ENCODE peak calls at places on chromosome 1, in nine cellular contexts. One of them, this sample, is unnamed.

GRCh38 chr1:224435318-224435763 is 744 bp upstream of the WDR26 start:
- DNase-seq in Jurkat, Clone E6-1: no peak
- DNase-seq in germinal center: peak; percentile 14
- DNase-seq in tibial nerve: peak; percentile 14
- DNase-seq in colonic mucosa: peak; percentile 49
- DNase-seq in ovary: no peak
- DNase-seq in stimulated activated CD4-positive, alpha-beta T cell treated with anti-CD3 and anti-CD28 coated beads, Interleukin-1b, Interleukin-23, amount 100 ng/mL, for 48 hours: peak; percentile 38
- DNase-seq in memory B cell: no peak
- DNase-seq in caudate nucleus: no peak
- DNase-seq in this sample: peak; percentile 32

GRCh38 chr1:12661606-12662219 is 17.8 kb downstream of the AADACL4 start:
- DNase-seq in Jurkat, Clone E6-1: no peak
- DNase-seq in caudate nucleus: no peak
- DNase-seq in ovary: no peak
- DNase-seq in germinal center: no peak
- DNase-seq in tibial nerve: no peak
- DNase-seq in stimulated activated CD4-positive, alpha-beta T cell treated with anti-CD3 and anti-CD28 coated beads, Interleukin-1b, Interleukin-23, amount 100 ng/mL, for 48 hours: no peak
- DNase-seq in memory B cell: no peak
- DNase-seq in colonic mucosa: no peak
- DNase-seq in this sample: no peak

GRCh38 chr1:169124459-169124858 is 18.0 kb downstream of the ATP1B1 start:
- DNase-seq in caudate nucleus: no peak
- DNase-seq in memory B cell: no peak
- DNase-seq in colonic mucosa: no peak
- DNase-seq in stimulated activated CD4-positive, alpha-beta T cell treated with anti-CD3 and anti-CD28 coated beads, Interleukin-1b, Interleukin-23, amount 100 ng/mL, for 48 hours: no peak
- DNase-seq in ovary: no peak
- DNase-seq in germinal center: no peak
- DNase-seq in tibial nerve: no peak
- DNase-seq in Jurkat, Clone E6-1: no peak
- DNase-seq in this sample: no peak

GRCh38 chr1:208467401-208467800 is 223.2 kb upstream of the PLXNA2 start:
- DNase-seq in ovary: no peak
- DNase-seq in colonic mucosa: no peak
- DNase-seq in germinal center: no peak
- DNase-seq in memory B cell: no peak
- DNase-seq in tibial nerve: no peak
- DNase-seq in Jurkat, Clone E6-1: no peak
- DNase-seq in stimulated activated CD4-positive, alpha-beta T cell treated with anti-CD3 and anti-CD28 coated beads, Interleukin-1b, Interleukin-23, amount 100 ng/mL, for 48 hours: no peak
- DNase-seq in caudate nucleus: no peak
- DNase-seq in this sample: no peak

GRCh38 chr1:160098852-160099647 is 631 bp upstream of the IGSF8 start:
- DNase-seq in ovary: peak; percentile 99
- DNase-seq in Jurkat, Clone E6-1: peak; percentile 88
- DNase-seq in stimulated activated CD4-positive, alpha-beta T cell treated with anti-CD3 and anti-CD28 coated beads, Interleukin-1b, Interleukin-23, amount 100 ng/mL, for 48 hours: peak; percentile 97
- DNase-seq in caudate nucleus: peak; percentile 96
- DNase-seq in memory B cell: peak; percentile 95
- DNase-seq in tibial nerve: peak; percentile 95
- DNase-seq in colonic mucosa: peak; percentile 99
- DNase-seq in germinal center: peak; percentile 99
- DNase-seq in this sample: peak; percentile 93

GRCh38 chr1:180343931-180344406 is 113.9 kb downstream of the LHX4 start:
- DNase-seq in stimulated activated CD4-positive, alpha-beta T cell treated with anti-CD3 and anti-CD28 coated beads, Interleukin-1b, Interleukin-23, amount 100 ng/mL, for 48 hours: no peak
- DNase-seq in colonic mucosa: peak; percentile 74
- DNase-seq in caudate nucleus: no peak
- DNase-seq in Jurkat, Clone E6-1: peak; percentile 18
- DNase-seq in germinal center: no peak
- DNase-seq in tibial nerve: peak; percentile 48
- DNase-seq in memory B cell: no peak
- DNase-seq in ovary: no peak
- DNase-seq in this sample: no peak

GRCh38 chr1:246659594-246660140 is 64.5 kb upstream of the SCCPDH start:
- DNase-seq in stimulated activated CD4-positive, alpha-beta T cell treated with anti-CD3 and anti-CD28 coated beads, Interleukin-1b, Interleukin-23, amount 100 ng/mL, for 48 hours: no peak
- DNase-seq in germinal center: peak; percentile 79
- DNase-seq in memory B cell: no peak
- DNase-seq in tibial nerve: no peak
- DNase-seq in Jurkat, Clone E6-1: no peak
- DNase-seq in colonic mucosa: no peak
- DNase-seq in caudate nucleus: no peak
- DNase-seq in ovary: no peak
- DNase-seq in this sample: no peak

GRCh38 chr1:171142081-171142450 is 43.0 kb upstream of the FMO2 start:
- DNase-seq in caudate nucleus: no peak
- DNase-seq in Jurkat, Clone E6-1: no peak
- DNase-seq in memory B cell: no peak
- DNase-seq in ovary: peak; percentile 37
- DNase-seq in stimulated activated CD4-positive, alpha-beta T cell treated with anti-CD3 and anti-CD28 coated beads, Interleukin-1b, Interleukin-23, amount 100 ng/mL, for 48 hours: no peak
- DNase-seq in tibial nerve: peak; percentile 76
- DNase-seq in germinal center: no peak
- DNase-seq in colonic mucosa: peak; percentile 34
- DNase-seq in this sample: peak; percentile 26

GRCh38 chr1:184483101-184483813 is 96.4 kb downstream of the C1orf21 start:
- DNase-seq in memory B cell: no peak
- DNase-seq in Jurkat, Clone E6-1: no peak
- DNase-seq in ovary: no peak
- DNase-seq in colonic mucosa: no peak
- DNase-seq in tibial nerve: peak; percentile 66
- DNase-seq in stimulated activated CD4-positive, alpha-beta T cell treated with anti-CD3 and anti-CD28 coated beads, Interleukin-1b, Interleukin-23, amount 100 ng/mL, for 48 hours: no peak
- DNase-seq in caudate nucleus: no peak
- DNase-seq in germinal center: no peak
- DNase-seq in this sample: peak; percentile 47

GRCh38 chr1:5391725-5392124 is 600.5 kb downstream of the NPHP4 start:
- DNase-seq in stimulated activated CD4-positive, alpha-beta T cell treated with anti-CD3 and anti-CD28 coated beads, Interleukin-1b, Interleukin-23, amount 100 ng/mL, for 48 hours: no peak
- DNase-seq in memory B cell: no peak
- DNase-seq in germinal center: no peak
- DNase-seq in caudate nucleus: no peak
- DNase-seq in tibial nerve: no peak
- DNase-seq in colonic mucosa: no peak
- DNase-seq in Jurkat, Clone E6-1: no peak
- DNase-seq in ovary: no peak
- DNase-seq in this sample: no peak

GRCh38 chr1:169812131-169812530 is 17.4 kb upstream of the METTL18 start:
- DNase-seq in colonic mucosa: no peak
- DNase-seq in germinal center: no peak
- DNase-seq in Jurkat, Clone E6-1: no peak
- DNase-seq in memory B cell: no peak
- DNase-seq in caudate nucleus: no peak
- DNase-seq in ovary: no peak
- DNase-seq in tibial nerve: no peak
- DNase-seq in stimulated activated CD4-positive, alpha-beta T cell treated with anti-CD3 and anti-CD28 coated beads, Interleukin-1b, Interleukin-23, amount 100 ng/mL, for 48 hours: no peak
- DNase-seq in this sample: no peak

GRCh38 chr1:117171900-117172501 is 38.7 kb downstream of the VTCN1 start:
- DNase-seq in colonic mucosa: no peak
- DNase-seq in ovary: no peak
- DNase-seq in Jurkat, Clone E6-1: no peak
- DNase-seq in stimulated activated CD4-positive, alpha-beta T cell treated with anti-CD3 and anti-CD28 coated beads, Interleukin-1b, Interleukin-23, amount 100 ng/mL, for 48 hours: no peak
- DNase-seq in caudate nucleus: no peak
- DNase-seq in tibial nerve: peak; percentile 8
- DNase-seq in germinal center: no peak
- DNase-seq in memory B cell: no peak
- DNase-seq in this sample: peak; percentile 99

GRCh38 chr1:182811975-182812727 is 22.6 kb downstream of the NPL start:
- DNase-seq in germinal center: no peak
- DNase-seq in stimulated activated CD4-positive, alpha-beta T cell treated with anti-CD3 and anti-CD28 coated beads, Interleukin-1b, Interleukin-23, amount 100 ng/mL, for 48 hours: no peak
- DNase-seq in colonic mucosa: no peak
- DNase-seq in tibial nerve: no peak
- DNase-seq in caudate nucleus: no peak
- DNase-seq in ovary: no peak
- DNase-seq in Jurkat, Clone E6-1: no peak
- DNase-seq in memory B cell: no peak
- DNase-seq in this sample: no peak

GRCh38 chr1:211537253-211537652 is 41.7 kb downstream of the SLC30A1 start:
- DNase-seq in stimulated activated CD4-positive, alpha-beta T cell treated with anti-CD3 and anti-CD28 coated beads, Interleukin-1b, Interleukin-23, amount 100 ng/mL, for 48 hours: no peak
- DNase-seq in Jurkat, Clone E6-1: no peak
- DNase-seq in ovary: no peak
- DNase-seq in caudate nucleus: no peak
- DNase-seq in tibial nerve: no peak
- DNase-seq in memory B cell: no peak
- DNase-seq in germinal center: no peak
- DNase-seq in colonic mucosa: no peak
- DNase-seq in this sample: no peak

GRCh38 chr1:36400825-36401601 is 3.3 kb upstream of the LSM10 start:
- DNase-seq in memory B cell: peak; percentile 38
- DNase-seq in ovary: peak; percentile 28
- DNase-seq in stimulated activated CD4-positive, alpha-beta T cell treated with anti-CD3 and anti-CD28 coated beads, Interleukin-1b, Interleukin-23, amount 100 ng/mL, for 48 hours: peak; percentile 69
- DNase-seq in colonic mucosa: peak; percentile 67
- DNase-seq in tibial nerve: peak; percentile 47
- DNase-seq in Jurkat, Clone E6-1: no peak
- DNase-seq in germinal center: peak; percentile 40
- DNase-seq in caudate nucleus: peak; percentile 3
- DNase-seq in this sample: peak; percentile 94

GRCh38 chr1:150562384-150563339 is 13.5 kb downstream of the ADAMTSL4 start:
- DNase-seq in tibial nerve: no peak
- DNase-seq in germinal center: peak; percentile 88
- DNase-seq in ovary: no peak
- DNase-seq in Jurkat, Clone E6-1: no peak
- DNase-seq in stimulated activated CD4-positive, alpha-beta T cell treated with anti-CD3 and anti-CD28 coated beads, Interleukin-1b, Interleukin-23, amount 100 ng/mL, for 48 hours: peak; percentile 89
- DNase-seq in colonic mucosa: peak; percentile 67
- DNase-seq in memory B cell: peak; percentile 90
- DNase-seq in caudate nucleus: no peak
- DNase-seq in this sample: no peak

GRCh38 chr1:27430903-27431653 is 38.7 kb downstream of the GPR3 start:
- DNase-seq in tibial nerve: no peak
- DNase-seq in germinal center: peak; percentile 40
- DNase-seq in stimulated activated CD4-positive, alpha-beta T cell treated with anti-CD3 and anti-CD28 coated beads, Interleukin-1b, Interleukin-23, amount 100 ng/mL, for 48 hours: no peak
- DNase-seq in caudate nucleus: no peak
- DNase-seq in Jurkat, Clone E6-1: peak; percentile 80
- DNase-seq in memory B cell: no peak
- DNase-seq in ovary: no peak
- DNase-seq in colonic mucosa: no peak
- DNase-seq in this sample: peak; percentile 33

GRCh38 chr1:204032642-204033235 is 40.2 kb upstream of the SOX13 start:
- DNase-seq in colonic mucosa: no peak
- DNase-seq in Jurkat, Clone E6-1: no peak
- DNase-seq in germinal center: no peak
- DNase-seq in caudate nucleus: no peak
- DNase-seq in ovary: no peak
- DNase-seq in stimulated activated CD4-positive, alpha-beta T cell treated with anti-CD3 and anti-CD28 coated beads, Interleukin-1b, Interleukin-23, amount 100 ng/mL, for 48 hours: no peak
- DNase-seq in memory B cell: no peak
- DNase-seq in tibial nerve: no peak
- DNase-seq in this sample: no peak

GRCh38 chr1:60813051-60813450 is 269.3 kb upstream of the NFIA start:
- DNase-seq in caudate nucleus: no peak
- DNase-seq in stimulated activated CD4-positive, alpha-beta T cell treated with anti-CD3 and anti-CD28 coated beads, Interleukin-1b, Interleukin-23, amount 100 ng/mL, for 48 hours: no peak
- DNase-seq in Jurkat, Clone E6-1: no peak
- DNase-seq in memory B cell: no peak
- DNase-seq in tibial nerve: no peak
- DNase-seq in germinal center: no peak
- DNase-seq in colonic mucosa: no peak
- DNase-seq in ovary: no peak
- DNase-seq in this sample: peak; percentile 11

GRCh38 chr1:67239738-67240137 is 67.9 kb upstream of the IL12RB2 start:
- DNase-seq in stimulated activated CD4-positive, alpha-beta T cell treated with anti-CD3 and anti-CD28 coated beads, Interleukin-1b, Interleukin-23, amount 100 ng/mL, for 48 hours: no peak
- DNase-seq in colonic mucosa: no peak
- DNase-seq in Jurkat, Clone E6-1: no peak
- DNase-seq in ovary: no peak
- DNase-seq in tibial nerve: no peak
- DNase-seq in memory B cell: no peak
- DNase-seq in caudate nucleus: no peak
- DNase-seq in germinal center: no peak
- DNase-seq in this sample: no peak

GRCh38 chr1:8353386-8353785 is 35.5 kb downstream of the SLC45A1 start:
- DNase-seq in Jurkat, Clone E6-1: no peak
- DNase-seq in germinal center: no peak
- DNase-seq in memory B cell: no peak
- DNase-seq in stimulated activated CD4-positive, alpha-beta T cell treated with anti-CD3 and anti-CD28 coated beads, Interleukin-1b, Interleukin-23, amount 100 ng/mL, for 48 hours: no peak
- DNase-seq in tibial nerve: no peak
- DNase-seq in caudate nucleus: no peak
- DNase-seq in colonic mucosa: no peak
- DNase-seq in ovary: no peak
- DNase-seq in this sample: no peak

GRCh38 chr1:98733782-98734112 is 72.2 kb downstream of the SNX7 start:
- DNase-seq in stimulated activated CD4-positive, alpha-beta T cell treated with anti-CD3 and anti-CD28 coated beads, Interleukin-1b, Interleukin-23, amount 100 ng/mL, for 48 hours: no peak
- DNase-seq in colonic mucosa: no peak
- DNase-seq in tibial nerve: no peak
- DNase-seq in Jurkat, Clone E6-1: no peak
- DNase-seq in germinal center: no peak
- DNase-seq in memory B cell: no peak
- DNase-seq in caudate nucleus: no peak
- DNase-seq in ovary: no peak
- DNase-seq in this sample: no peak

GRCh38 chr1:174743654-174744561 is 255.8 kb upstream of the CACYBP start:
- DNase-seq in tibial nerve: no peak
- DNase-seq in caudate nucleus: no peak
- DNase-seq in ovary: no peak
- DNase-seq in colonic mucosa: no peak
- DNase-seq in germinal center: peak; percentile 35
- DNase-seq in memory B cell: peak; percentile 10
- DNase-seq in stimulated activated CD4-positive, alpha-beta T cell treated with anti-CD3 and anti-CD28 coated beads, Interleukin-1b, Interleukin-23, amount 100 ng/mL, for 48 hours: no peak
- DNase-seq in Jurkat, Clone E6-1: peak; percentile 39
- DNase-seq in this sample: peak; percentile 70

GRCh38 chr1:24683713-24684162 is 40.6 kb downstream of the SRRM1 start:
- DNase-seq in ovary: no peak
- DNase-seq in colonic mucosa: no peak
- DNase-seq in Jurkat, Clone E6-1: no peak
- DNase-seq in stimulated activated CD4-positive, alpha-beta T cell treated with anti-CD3 and anti-CD28 coated beads, Interleukin-1b, Interleukin-23, amount 100 ng/mL, for 48 hours: no peak
- DNase-seq in caudate nucleus: no peak
- DNase-seq in germinal center: no peak
- DNase-seq in tibial nerve: no peak
- DNase-seq in memory B cell: no peak
- DNase-seq in this sample: peak; percentile 98

GRCh38 chr1:109547412-109548320 is 749 bp upstream of the GNAI3 start:
- DNase-seq in colonic mucosa: peak; percentile 52
- DNase-seq in memory B cell: no peak
- DNase-seq in stimulated activated CD4-positive, alpha-beta T cell treated with anti-CD3 and anti-CD28 coated beads, Interleukin-1b, Interleukin-23, amount 100 ng/mL, for 48 hours: peak; percentile 19
- DNase-seq in Jurkat, Clone E6-1: no peak
- DNase-seq in tibial nerve: peak; percentile 26
- DNase-seq in caudate nucleus: no peak
- DNase-seq in ovary: peak; percentile 45
- DNase-seq in germinal center: no peak
- DNase-seq in this sample: no peak

GRCh38 chr1:182404764-182405163 is 4.3 kb upstream of the TEDDM1 start:
- DNase-seq in ovary: no peak
- DNase-seq in memory B cell: no peak
- DNase-seq in Jurkat, Clone E6-1: peak; percentile 37
- DNase-seq in colonic mucosa: no peak
- DNase-seq in stimulated activated CD4-positive, alpha-beta T cell treated with anti-CD3 and anti-CD28 coated beads, Interleukin-1b, Interleukin-23, amount 100 ng/mL, for 48 hours: no peak
- DNase-seq in caudate nucleus: no peak
- DNase-seq in germinal center: no peak
- DNase-seq in tibial nerve: no peak
- DNase-seq in this sample: peak; percentile 13

GRCh38 chr1:61967750-61968149 is 225.5 kb downstream of the PATJ start:
- DNase-seq in colonic mucosa: no peak
- DNase-seq in Jurkat, Clone E6-1: no peak
- DNase-seq in tibial nerve: no peak
- DNase-seq in memory B cell: no peak
- DNase-seq in stimulated activated CD4-positive, alpha-beta T cell treated with anti-CD3 and anti-CD28 coated beads, Interleukin-1b, Interleukin-23, amount 100 ng/mL, for 48 hours: no peak
- DNase-seq in caudate nucleus: no peak
- DNase-seq in ovary: no peak
- DNase-seq in germinal center: no peak
- DNase-seq in this sample: no peak

GRCh38 chr1:25718738-25719137 is 81.3 kb upstream of the SELENON start:
- DNase-seq in colonic mucosa: no peak
- DNase-seq in caudate nucleus: no peak
- DNase-seq in ovary: no peak
- DNase-seq in memory B cell: no peak
- DNase-seq in germinal center: no peak
- DNase-seq in Jurkat, Clone E6-1: no peak
- DNase-seq in tibial nerve: no peak
- DNase-seq in stimulated activated CD4-positive, alpha-beta T cell treated with anti-CD3 and anti-CD28 coated beads, Interleukin-1b, Interleukin-23, amount 100 ng/mL, for 48 hours: no peak
- DNase-seq in this sample: no peak

GRCh38 chr1:33045246-33045645 is 8.6 kb upstream of the AK2 start:
- DNase-seq in memory B cell: no peak
- DNase-seq in stimulated activated CD4-positive, alpha-beta T cell treated with anti-CD3 and anti-CD28 coated beads, Interleukin-1b, Interleukin-23, amount 100 ng/mL, for 48 hours: no peak
- DNase-seq in colonic mucosa: peak; percentile 76
- DNase-seq in ovary: no peak
- DNase-seq in caudate nucleus: no peak
- DNase-seq in Jurkat, Clone E6-1: no peak
- DNase-seq in tibial nerve: no peak
- DNase-seq in germinal center: no peak
- DNase-seq in this sample: peak; percentile 62

GRCh38 chr1:214120951-214121350 is 133.2 kb downstream of the PROX1 start:
- DNase-seq in memory B cell: no peak
- DNase-seq in tibial nerve: no peak
- DNase-seq in caudate nucleus: no peak
- DNase-seq in stimulated activated CD4-positive, alpha-beta T cell treated with anti-CD3 and anti-CD28 coated beads, Interleukin-1b, Interleukin-23, amount 100 ng/mL, for 48 hours: no peak
- DNase-seq in ovary: no peak
- DNase-seq in Jurkat, Clone E6-1: no peak
- DNase-seq in colonic mucosa: no peak
- DNase-seq in germinal center: no peak
- DNase-seq in this sample: no peak

GRCh38 chr1:162905174-162905573 is 44.2 kb upstream of the CCDC190 start:
- DNase-seq in memory B cell: no peak
- DNase-seq in tibial nerve: no peak
- DNase-seq in caudate nucleus: no peak
- DNase-seq in ovary: no peak
- DNase-seq in colonic mucosa: no peak
- DNase-seq in germinal center: no peak
- DNase-seq in Jurkat, Clone E6-1: no peak
- DNase-seq in stimulated activated CD4-positive, alpha-beta T cell treated with anti-CD3 and anti-CD28 coated beads, Interleukin-1b, Interleukin-23, amount 100 ng/mL, for 48 hours: no peak
- DNase-seq in this sample: no peak